ENCODE peak calls at places on chromosomes 16 and 17, in eight cellular contexts. H, D, E, V, X, P, J and R are unnamed samples.

GRCh38 chr17:48484850-48485249 is 46.0 kb downstream of the HOXB1 start:
- DNase-seq in V (no peak), H (peak), J (peak), X (no peak), E (peak), P (no peak), D (no peak), R (peak)

GRCh38 chr17:81884968-81885367 is 6.4 kb downstream of the ALYREF start:
- DNase-seq in E (no peak), X (no peak), D (no peak), H (no peak), P (no peak), V (no peak), J (no peak), R (no peak)

GRCh38 chr17:173064-173911 is 8.2 kb downstream of the DOC2B start:
- DNase-seq in P (no peak), J (no peak), H (no peak), X (no peak), D (no peak), E (no peak), V (no peak), R (no peak)

GRCh38 chr17:68290268-68290954 is 516 bp downstream of the SLC16A6 start:
- DNase-seq in P (peak), D (peak), E (no peak), V (peak), H (no peak), J (peak), X (no peak), R (no peak)

GRCh38 chr17:20063665-20064648 is 54.8 kb downstream of the SPECC1 start:
- DNase-seq in V (no peak), J (peak), H (peak), D (no peak), P (peak), X (peak), E (peak), R (peak)

GRCh38 chr17:38317081-38317480 is 20.1 kb downstream of the MRPL45 start:
- DNase-seq in V (no peak), D (no peak), H (no peak), J (no peak), P (no peak), X (no peak), E (no peak), R (no peak)

GRCh38 chr16:69057400-69058378 is 47.8 kb upstream of the HAS3 start:
- DNase-seq in P (peak), J (peak), V (no peak), D (no peak), H (peak), E (peak), X (peak), R (peak)

GRCh38 chr17:48439875-48440505 is 10.0 kb upstream of the SKAP1 start:
- DNase-seq in D (peak), H (no peak), E (no peak), P (no peak), X (no peak), J (no peak), V (no peak), R (no peak)

GRCh38 chr17:16938496-16939270 is 33.2 kb downstream of the TNFRSF13B start:
- DNase-seq in X (no peak), D (no peak), V (no peak), H (no peak), P (no peak), J (no peak), E (no peak), R (no peak)

GRCh38 chr17:42188749-42189650 is 3.7 kb upstream of the HCRT start:
- DNase-seq in D (no peak), P (no peak), J (no peak), E (no peak), H (no peak), X (no peak), V (no peak), R (no peak)

GRCh38 chr16:23060458-23061320 is 88.6 kb downstream of the USP31 start:
- DNase-seq in J (peak), X (peak), V (peak), P (peak), H (peak), E (peak), D (peak), R (peak)

GRCh38 chr16:69831212-69832123 is 69.3 kb downstream of the WWP2 start:
- DNase-seq in E (no peak), D (no peak), P (no peak), H (peak), J (peak), X (peak), V (no peak), R (peak)

GRCh38 chr16:66273644-66274334 is 92.7 kb upstream of the CDH5 start:
- DNase-seq in D (no peak), E (peak), H (peak), J (peak), P (no peak), X (peak), V (no peak), R (peak)

GRCh38 chr17:6231886-6232767 is 161.9 kb downstream of the WSCD1 start:
- DNase-seq in X (peak), V (no peak), E (no peak), D (no peak), P (no peak), H (no peak), J (no peak), R (peak)

GRCh38 chr16:83113317-83113716 is 486.5 kb downstream of the CDH13 start:
- DNase-seq in J (peak), E (peak), D (peak), H (peak), P (no peak), V (no peak), X (no peak), R (peak)

GRCh38 chr16:22206013-22206846 is at the start of gene EEF2K:
- DNase-seq in J (peak), X (peak), D (peak), H (peak), E (peak), V (peak), P (peak), R (peak)

GRCh38 chr17:58120195-58120822 is 27.9 kb upstream of the OR4D1 start:
- DNase-seq in E (peak), D (peak), P (peak), X (peak), H (peak), J (peak), V (peak), R (peak)

GRCh38 chr17:40134184-40134583 is 6.2 kb upstream of the CASC3 start:
- DNase-seq in V (no peak), X (no peak), P (no peak), D (no peak), J (no peak), E (no peak), H (no peak), R (no peak)

GRCh38 chr16:80669673-80670072 is 128.9 kb downstream of the DYNLRB2 start:
- DNase-seq in E (no peak), H (no peak), D (no peak), J (no peak), V (no peak), P (no peak), X (no peak), R (no peak)

GRCh38 chr16:89765292-89765810 is 44.0 kb downstream of the ZNF276 start:
- DNase-seq in D (no peak), E (no peak), P (no peak), X (no peak), V (no peak), H (no peak), J (no peak), R (no peak)

GRCh38 chr17:63232565-63233310 is 213.4 kb downstream of the CYB561 start:
- DNase-seq in V (no peak), P (no peak), E (no peak), X (no peak), J (no peak), D (no peak), H (no peak), R (no peak)

GRCh38 chr16:3590736-3591435 is 13.7 kb upstream of the NLRC3 start:
- DNase-seq in P (no peak), H (no peak), X (no peak), J (no peak), D (no peak), E (no peak), V (no peak), R (no peak)

GRCh38 chr17:850828-851759 is 68.9 kb downstream of the MRM3 start:
- DNase-seq in P (no peak), H (peak), V (no peak), D (no peak), E (peak), J (peak), X (peak), R (peak)

GRCh38 chr17:11644265-11645212 is 46.3 kb downstream of the DNAH9 start:
- DNase-seq in V (peak), P (peak), D (peak), E (peak), H (peak), J (peak), X (peak), R (peak)

GRCh38 chr17:15213381-15214087 is 51.6 kb downstream of the PMP22 start:
- DNase-seq in V (no peak), X (no peak), P (no peak), D (no peak), E (peak), J (peak), H (peak), R (peak)

GRCh38 chr17:45700171-45701090 is 83.7 kb upstream of the CRHR1 start:
- DNase-seq in V (no peak), E (no peak), H (no peak), X (no peak), P (no peak), D (no peak), J (no peak), R (no peak)

GRCh38 chr16:46620265-46621005 is 744 bp downstream of the SHCBP1 start:
- DNase-seq in J (peak), E (peak), D (peak), X (peak), H (no peak), V (no peak), P (no peak), R (peak)

GRCh38 chr16:54962045-54962444 is 31.4 kb downstream of the IRX5 start:
- DNase-seq in D (no peak), V (no peak), J (no peak), X (no peak), H (no peak), E (no peak), P (no peak), R (no peak)